ENCODE peak calls at places on chromosomes 16 and 17, in seven cellular contexts. Q is HCT116, P is H1, I is SK-N-SH, V is HepG2, O is GM12878, G is K562. B is an unnamed sample.

GRCh38 chr16:1342526-1343427 is 8.9 kb downstream of the TSR3 start:
- DNase-seq in P (peak), O (peak), I (peak), V (peak), G (peak), Q (peak), B (peak)

GRCh38 chr16:3578610-3579551 is 1.7 kb upstream of the NLRC3 start:
- DNase-seq in V (no peak), G (no peak), P (peak), I (no peak), Q (no peak), O (peak), B (no peak)

GRCh38 chr17:31582151-31582907 is 190.9 kb downstream of the RAB11FIP4 start:
- DNase-seq in I (no peak), G (no peak), V (no peak), Q (no peak), O (peak), P (no peak), B (no peak)

GRCh38 chr17:30720013-30720471 is 104.5 kb downstream of the CRLF3 start:
- DNase-seq in I (no peak), P (peak), Q (no peak), G (no peak), O (no peak), V (no peak), B (no peak)

GRCh38 chr17:17666111-17666714 is 15.0 kb upstream of the RAI1 start:
- DNase-seq in G (no peak), P (no peak), O (no peak), V (peak), I (no peak), Q (no peak), B (no peak)

GRCh38 chr17:82213251-82214011 is 789 bp upstream of the CCDC57 start:
- DNase-seq in O (no peak), Q (no peak), V (peak), G (peak), I (peak), P (peak), B (peak)

GRCh38 chr17:1217030-1217429 is 37.2 kb upstream of the ABR start:
- DNase-seq in Q (no peak), P (no peak), V (no peak), G (no peak), I (no peak), O (no peak), B (no peak)

GRCh38 chr17:77901476-77901875 is 57.0 kb upstream of the TNRC6C start:
- DNase-seq in Q (no peak), I (no peak), V (no peak), O (no peak), G (no peak), P (no peak), B (no peak)

GRCh38 chr16:31537362-31537921 is 9.7 kb downstream of the AHSP start:
- DNase-seq in Q (no peak), P (peak), I (peak), V (no peak), G (no peak), O (no peak), B (no peak)

GRCh38 chr17:42880776-42881175 is 19.8 kb upstream of the G6PC1 start:
- DNase-seq in Q (no peak), V (no peak), I (no peak), G (no peak), O (no peak), P (no peak), B (no peak)

GRCh38 chr17:82874011-82874835 is 34.4 kb upstream of the ZNF750 start:
- DNase-seq in O (no peak), Q (no peak), I (no peak), V (no peak), G (no peak), P (no peak), B (peak)

GRCh38 chr17:44536090-44536960 is 21.0 kb upstream of the FZD2 start:
- DNase-seq in P (no peak), Q (no peak), I (no peak), G (no peak), V (no peak), O (no peak), B (no peak)

GRCh38 chr16:74557275-74557674 is 49.6 kb downstream of the GLG1 start:
- DNase-seq in P (no peak), I (no peak), V (no peak), G (no peak), O (no peak), Q (no peak), B (no peak)

GRCh38 chr16:15032547-15033308 is 23.1 kb downstream of the NTAN1 start:
- DNase-seq in P (no peak), V (no peak), I (no peak), Q (no peak), G (peak), O (no peak), B (no peak)

GRCh38 chr16:3022697-3023414 is 886 bp downstream of the HCFC1R1 start:
- DNase-seq in G (no peak), P (peak), Q (no peak), V (no peak), I (no peak), O (no peak), B (peak)

GRCh38 chr16:57304169-57305061 is 19.9 kb upstream of the PLLP start:
- DNase-seq in P (no peak), O (peak), G (no peak), Q (no peak), V (peak), I (no peak), B (peak)

GRCh38 chr17:5272313-5272712 is 9.8 kb upstream of the RABEP1 start:
- DNase-seq in P (no peak), V (no peak), O (no peak), I (peak), Q (no peak), G (no peak), B (no peak)

GRCh38 chr17:75272848-75273184 is 1.8 kb upstream of the MIF4GD start:
- DNase-seq in O (no peak), V (no peak), Q (no peak), P (no peak), I (no peak), G (no peak), B (no peak)

GRCh38 chr17:27657620-27658019 is 26.6 kb downstream of the LGALS9 start:
- DNase-seq in G (peak), P (no peak), Q (no peak), O (no peak), I (no peak), V (no peak), B (no peak)

GRCh38 chr17:4744999-4745969 is 5.6 kb upstream of the CXCL16 start:
- DNase-seq in Q (no peak), O (no peak), V (no peak), I (peak), G (no peak), P (peak), B (no peak)

GRCh38 chr17:34757611-34758010 is 178.2 kb downstream of the TMEM132E start:
- DNase-seq in V (no peak), O (no peak), I (no peak), P (no peak), G (no peak), Q (no peak), B (no peak)

GRCh38 chr17:61416540-61417363 is 17.1 kb downstream of the TBX2 start:
- DNase-seq in Q (peak), G (peak), V (peak), P (peak), I (peak), O (no peak), B (peak)

GRCh38 chr17:46865100-46865499 is 13.7 kb downstream of the WNT9B start:
- DNase-seq in V (no peak), P (no peak), Q (no peak), O (no peak), G (no peak), I (peak), B (no peak)

GRCh38 chr17:885971-886571 is 93.5 kb downstream of the NXN start:
- DNase-seq in P (no peak), Q (no peak), O (no peak), V (no peak), I (no peak), G (no peak), B (no peak)

GRCh38 chr17:44061446-44061845 is 5.0 kb downstream of the LSM12 start:
- DNase-seq in P (no peak), I (no peak), V (no peak), G (no peak), O (no peak), Q (no peak), B (no peak)

GRCh38 chr17:16121915-16122314 is 93.4 kb downstream of the NCOR1 start:
- DNase-seq in P (no peak), G (no peak), I (no peak), O (no peak), Q (no peak), V (no peak), B (no peak)

GRCh38 chr17:7889166-7889584 is 586 bp downstream of the CHD3 start:
- DNase-seq in V (peak), G (peak), Q (peak), I (peak), O (no peak), P (no peak), B (peak)

GRCh38 chr17:45386180-45386579 is 46.5 kb downstream of the ARHGAP27 start:
- DNase-seq in P (no peak), I (no peak), Q (no peak), G (no peak), O (no peak), V (no peak), B (no peak)

GRCh38 chr17:55717432-55717831 is 5.2 kb downstream of the TMEM100 start:
- DNase-seq in P (no peak), G (no peak), Q (no peak), I (no peak), O (no peak), V (no peak), B (no peak)

GRCh38 chr17:16515933-16516332 is 23.9 kb upstream of the LRRC75A start:
- DNase-seq in O (no peak), G (no peak), V (no peak), P (no peak), I (no peak), Q (no peak), B (no peak)

GRCh38 chr17:33986566-33986965 is 268.5 kb upstream of the CCL2 start:
- DNase-seq in I (no peak), G (no peak), Q (no peak), P (no peak), V (no peak), O (no peak), B (no peak)

GRCh38 chr17:51636291-51636690 is 375.9 kb downstream of the UTP18 start:
- DNase-seq in I (no peak), G (no peak), O (no peak), Q (peak), P (peak), V (no peak), B (no peak)

GRCh38 chr17:17041018-17041521 is 1.2 kb upstream of the MPRIP start:
- DNase-seq in V (peak), G (peak), P (no peak), O (no peak), Q (no peak), I (no peak), B (no peak)

GRCh38 chr17:7834891-7835817 is 1.1 kb downstream of the KDM6B start:
- DNase-seq in Q (peak), P (peak), O (peak), G (peak), V (peak), I (peak), B (peak)

GRCh38 chr16:2151188-2152091 is 3.0 kb downstream of the RAB26 start:
- DNase-seq in G (peak), V (no peak), O (no peak), I (no peak), Q (no peak), P (peak), B (no peak)

GRCh38 chr17:45293413-45294211 is 23.2 kb downstream of the MAP3K14 start:
- DNase-seq in I (no peak), G (peak), V (peak), P (no peak), O (no peak), Q (peak), B (peak)

GRCh38 chr17:69175812-69176517 is 34.3 kb upstream of the ABCA6 start:
- DNase-seq in P (no peak), O (no peak), I (no peak), Q (peak), G (peak), V (peak), B (no peak)

GRCh38 chr17:39077252-39077651 is 74.2 kb downstream of the PLXDC1 start:
- DNase-seq in O (no peak), Q (no peak), V (no peak), G (no peak), P (no peak), I (no peak), B (no peak)

GRCh38 chr17:3801043-3801746 is at the start of gene ITGAE:
- DNase-seq in V (no peak), P (no peak), G (no peak), O (no peak), Q (no peak), I (no peak), B (no peak)

GRCh38 chr17:2386400-2387085 is 14.3 kb downstream of the MNT start:
- DNase-seq in Q (no peak), G (no peak), V (no peak), O (no peak), P (no peak), I (peak), B (no peak)
- TF ChIP-seq JUND in Q (no peak), G (no peak), V (no peak), O (no peak), P (no peak), I (no peak), B (no peak)

GRCh38 chr16:26672206-26672605 is 394.5 kb upstream of the C16orf82 start:
- DNase-seq in P (no peak), G (no peak), I (no peak), Q (no peak), O (no peak), V (no peak), B (no peak)
- TF ChIP-seq JUND in P (no peak), G (no peak), I (no peak), Q (no peak), O (no peak), V (no peak), B (no peak)

DNA sequence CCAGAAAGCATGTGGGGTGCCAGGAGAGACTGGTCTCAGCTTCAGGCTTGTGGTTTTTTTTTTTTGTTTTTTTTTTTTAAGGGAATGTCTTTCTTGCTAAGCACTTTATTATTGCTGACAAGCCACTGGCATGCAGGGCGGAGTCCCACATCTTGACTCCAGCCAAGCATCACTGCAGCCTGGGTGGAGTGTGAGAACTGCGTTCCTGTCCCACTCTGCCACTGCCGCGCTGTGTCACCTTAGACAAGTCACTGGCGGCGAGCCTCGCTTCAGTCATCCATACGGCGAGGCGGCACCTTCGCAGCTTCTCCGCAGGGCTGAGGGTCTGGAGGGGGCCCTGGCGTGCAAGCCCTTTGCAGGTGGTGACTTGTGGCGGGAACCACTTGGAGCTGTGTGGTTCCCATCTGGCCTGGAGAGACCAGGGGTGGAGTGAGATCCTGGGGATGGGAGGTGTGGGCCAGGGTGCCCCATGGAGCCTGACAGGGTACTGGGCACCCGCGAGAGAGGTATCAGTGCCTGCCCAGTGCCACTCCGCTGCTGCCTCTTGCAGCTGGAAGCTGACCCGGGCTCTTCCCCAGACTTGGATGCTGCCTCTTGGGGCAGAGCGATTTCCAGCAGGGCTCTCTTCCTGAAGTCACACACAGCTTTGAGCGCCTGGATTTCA is 99.1 kb upstream of the CIBAR2 start:
- DNase-seq in I (no peak), G (no peak), O (no peak), V (no peak), P (no peak), Q (no peak), B (no peak)
- TF ChIP-seq JUND in I (no peak), G (no peak), O (no peak), V (no peak), P (no peak), Q (no peak), B (no peak)

GRCh38 chr16:66474750-66475199 is 47.7 kb downstream of the BEAN1 start:
- DNase-seq in V (no peak), O (peak), I (no peak), Q (no peak), G (no peak), P (peak), B (no peak)

GRCh38 chr16:66478733-66479511 is 51.8 kb downstream of the BEAN1 start:
- DNase-seq in O (peak), I (peak), V (peak), P (peak), Q (peak), G (peak), B (peak)

GRCh38 chr16:66477028-66477515 is 50.0 kb downstream of the BEAN1 start:
- DNase-seq in G (no peak), O (no peak), V (no peak), P (no peak), Q (no peak), I (no peak), B (no peak)

GRCh38 chr16:66475232-66475631 is 48.1 kb downstream of the BEAN1 start:
- DNase-seq in P (no peak), G (no peak), Q (no peak), V (no peak), O (no peak), I (no peak), B (no peak)

GRCh38 chr16:66476328-66477027 is 49.4 kb downstream of the BEAN1 start:
- DNase-seq in P (peak), I (peak), G (peak), O (no peak), V (no peak), Q (no peak), B (peak)
- TF ChIP-seq JUND in P (no peak), I (no peak), G (no peak), O (no peak), V (no peak), Q (no peak), B (no peak)

GRCh38 chr16:9225527-9226316 is 134.3 kb downstream of the HAPSTR1 start:
- DNase-seq in Q (peak), O (no peak), I (peak), G (peak), P (no peak), V (peak), B (peak)
- TF ChIP-seq JUND in Q (no peak), O (no peak), I (no peak), G (no peak), P (no peak), V (no peak), B (no peak)

GRCh38 chr17:41688641-41689496 is at the start of gene EIF1:
- DNase-seq in P (peak), I (peak), G (peak), O (peak), V (peak), Q (peak), B (peak)

GRCh38 chr17:41690497-41690896 is 1.8 kb downstream of the EIF1 start:
- DNase-seq in O (no peak), G (no peak), I (no peak), P (no peak), V (no peak), Q (no peak), B (no peak)

GRCh38 chr17:41689497-41690299 is 1.0 kb downstream of the EIF1 start:
- DNase-seq in I (peak), P (peak), V (peak), G (peak), Q (no peak), O (no peak), B (no peak)

GRCh38 chr17:41691031-41691777 is 2.5 kb downstream of the EIF1 start:
- DNase-seq in I (no peak), P (no peak), Q (no peak), V (no peak), O (no peak), G (no peak), B (peak)

GRCh38 chr17:41687828-41688640 is 651 bp upstream of the EIF1 start:
- DNase-seq in Q (no peak), V (peak), P (peak), G (peak), O (no peak), I (peak), B (peak)
- TF ChIP-seq JUND in Q (no peak), V (no peak), P (no peak), G (peak), O (peak), I (no peak), B (no peak)

DNA sequence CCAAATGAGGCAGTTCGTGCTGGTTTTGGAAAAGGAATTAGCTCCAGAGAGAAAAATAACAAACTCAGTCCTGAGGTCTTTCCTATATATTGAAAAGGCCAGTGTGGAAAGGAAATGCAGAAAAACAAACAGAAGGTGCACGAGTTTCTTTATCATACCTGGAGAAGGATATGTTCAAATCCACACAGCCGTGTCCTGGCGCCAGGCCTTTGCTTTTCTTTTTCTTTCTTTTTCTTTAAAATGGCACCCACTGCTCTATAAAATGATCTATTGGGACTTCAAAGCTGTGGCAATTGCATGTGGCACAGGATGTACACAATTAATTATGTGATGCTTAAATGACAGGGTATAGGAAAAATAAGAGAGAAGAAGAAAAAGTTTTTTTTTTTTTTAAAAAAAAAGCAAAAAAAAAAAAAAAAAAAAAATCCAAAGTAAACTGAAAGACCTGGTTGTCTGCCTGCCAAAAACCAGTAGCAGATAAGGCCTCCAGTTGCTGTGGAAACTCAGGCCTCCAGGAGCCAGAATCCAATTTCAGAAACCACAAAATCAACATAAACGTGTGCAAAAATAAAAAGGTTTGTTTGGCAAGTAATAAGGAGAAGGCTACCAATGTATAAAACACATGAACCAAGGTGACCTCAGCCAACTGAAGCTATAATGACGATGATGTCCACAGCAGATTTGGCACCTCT is 957.6 kb upstream of the SOX9 start:
- DNase-seq in Q (no peak), I (no peak), G (no peak), O (no peak), P (no peak), V (no peak), B (no peak)
- TF ChIP-seq JUND in Q (no peak), I (no peak), G (no peak), O (no peak), P (no peak), V (no peak), B (no peak)

B was measured in T47D.